ENCODE peak calls at places on chromosomes 4 and X, in seven cellular contexts. C, T, X, S, Q, J and W are unnamed samples.

GRCh38 chrX:17812763-17813162 is 48.3 kb downstream of the RAI2 start:
- DNase-seq in T (no peak), J (no peak), S (no peak), X (peak; percentile 34), Q (no peak), C (no peak), W (peak; percentile 57)

GRCh38 chrX:63514575-63514967 is 163.4 kb upstream of the SPIN4 start:
- DNase-seq in C (no peak), S (no peak), T (no peak), Q (no peak), X (no peak), J (no peak), W (no peak)

GRCh38 chr4:169612869-169613859 is 781 bp upstream of the NEK1 start:
- DNase-seq in S (peak; percentile 87), T (peak; percentile 78), J (peak; percentile 83), Q (peak; percentile 63), C (peak; percentile 71), X (peak; percentile 80), W (peak; percentile 69)

GRCh38 chrX:109294097-109294815 is 187.6 kb downstream of the GUCY2F start:
- DNase-seq in S (no peak), J (no peak), C (no peak), Q (no peak), X (no peak), T (no peak), W (no peak)

GRCh38 chrX:147891886-147892285 is 19.8 kb upstream of the FMR1 start:
- DNase-seq in C (no peak), J (no peak), X (no peak), Q (no peak), T (no peak), S (no peak), W (no peak)

GRCh38 chrX:133649659-133650058 is 234.4 kb upstream of the GPC4 start:
- DNase-seq in T (no peak), C (no peak), X (no peak), J (no peak), S (no peak), Q (no peak), W (no peak)

GRCh38 chrX:33194876-33195433 is 16.4 kb downstream of the DMD start:
- DNase-seq in Q (no peak), J (no peak), C (no peak), T (no peak), X (no peak), S (no peak), W (no peak)

GRCh38 chrX:112997991-112998390 is 157.4 kb upstream of the AMOT start:
- DNase-seq in J (no peak), C (no peak), T (no peak), Q (no peak), S (no peak), X (no peak), W (no peak)

GRCh38 chr4:83150563-83151330 is 36.2 kb upstream of the PLAC8 start:
- DNase-seq in Q (no peak), S (no peak), J (no peak), X (peak; percentile 8), C (peak; percentile 35), T (no peak), W (peak; percentile 35)

GRCh38 chr4:38071801-38072567 is 111.8 kb downstream of the PTTG2 start:
- DNase-seq in X (no peak), Q (no peak), C (no peak), S (no peak), J (no peak), T (no peak), W (no peak)

GRCh38 chr4:100690812-100691211 is 173.0 kb upstream of the EMCN start:
- DNase-seq in C (no peak), Q (no peak), T (no peak), S (no peak), X (no peak), J (no peak), W (no peak)

GRCh38 chrX:17521871-17522693 is 147.1 kb downstream of the NHS start:
- DNase-seq in C (no peak), S (no peak), T (no peak), X (no peak), J (no peak), Q (peak; percentile 22), W (no peak)

GRCh38 chrX:112067601-112068000 is 15.0 kb downstream of the TRPC5 start:
- DNase-seq in J (no peak), T (no peak), X (no peak), C (no peak), S (no peak), Q (no peak), W (no peak)

GRCh38 chr4:153432971-153433752 is 33.0 kb upstream of the TMEM131L start:
- DNase-seq in S (peak; percentile 74), Q (peak; percentile 21), T (peak; percentile 67), C (peak; percentile 83), J (peak; percentile 40), X (peak; percentile 90), W (peak; percentile 57)
- H3K27ac ChIP-seq in S (peak overlapping the region; percentile 39), Q (no peak overlapping the region), T (peak overlapping the region; percentile 37), C (peak overlapping the region; percentile 77), J (no peak overlapping the region), X (no peak overlapping the region), W (peak overlapping the region; percentile 30)

GRCh38 chrX:120629667-120630537 is at the start of gene C1GALT1C1:
- DNase-seq in T (peak; percentile 93), X (peak; percentile 96), C (peak; percentile 91), J (peak; percentile 79), Q (peak; percentile 90), S (peak; percentile 97), W (peak; percentile 92)
- TF ChIP-seq POLR2A in T (no peak), X (peak; percentile 59), C (no peak), J (peak; percentile 51), Q (no peak), S (peak; percentile 25), W (peak; percentile 49)

GRCh38 chrX:106955004-106955772 is 35.0 kb downstream of the CLDN2 start:
- DNase-seq in X (no peak), S (no peak), J (no peak), C (no peak), T (no peak), Q (no peak), W (no peak)

GRCh38 chrX:106964290-106964689 is 35.7 kb downstream of the MORC4 start:
- DNase-seq in Q (no peak), C (no peak), X (no peak), J (no peak), T (no peak), S (no peak), W (no peak)

GRCh38 chrX:106957856-106958255 is 37.7 kb downstream of the CLDN2 start:
- DNase-seq in C (no peak), J (no peak), Q (no peak), T (no peak), S (no peak), X (no peak), W (no peak)

GRCh38 chrX:106963111-106963510 is 36.9 kb downstream of the MORC4 start:
- DNase-seq in S (no peak), J (no peak), T (no peak), C (no peak), X (no peak), Q (no peak), W (no peak)

DNA sequence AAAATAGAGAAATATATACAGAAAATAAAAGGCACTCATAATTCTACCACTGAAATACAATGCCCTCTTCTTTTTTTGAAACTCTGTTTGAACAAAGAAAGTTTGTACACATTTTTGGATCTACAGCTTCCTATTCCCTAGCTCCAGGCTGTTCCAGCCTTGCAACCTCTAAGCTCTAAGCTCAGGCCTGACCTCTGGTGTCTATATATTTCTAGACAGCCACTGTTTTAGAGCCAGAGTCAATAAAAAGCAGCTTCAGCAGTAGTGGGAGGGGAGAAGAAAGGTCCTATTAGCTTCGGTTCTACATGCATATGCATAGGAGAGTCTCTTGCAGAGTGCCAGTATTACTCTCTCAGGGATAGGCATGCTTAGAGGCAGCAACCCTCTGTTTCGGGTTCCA is 39.7 kb downstream of the CLDN2 start:
- DNase-seq in Q (no peak), X (peak; percentile 4), T (no peak), S (no peak), J (no peak), C (no peak), W (no peak)
- TF ChIP-seq CTCF in Q (no peak), X (no peak), T (no peak), S (no peak), J (no peak), C (no peak), W (no peak)

DNA sequence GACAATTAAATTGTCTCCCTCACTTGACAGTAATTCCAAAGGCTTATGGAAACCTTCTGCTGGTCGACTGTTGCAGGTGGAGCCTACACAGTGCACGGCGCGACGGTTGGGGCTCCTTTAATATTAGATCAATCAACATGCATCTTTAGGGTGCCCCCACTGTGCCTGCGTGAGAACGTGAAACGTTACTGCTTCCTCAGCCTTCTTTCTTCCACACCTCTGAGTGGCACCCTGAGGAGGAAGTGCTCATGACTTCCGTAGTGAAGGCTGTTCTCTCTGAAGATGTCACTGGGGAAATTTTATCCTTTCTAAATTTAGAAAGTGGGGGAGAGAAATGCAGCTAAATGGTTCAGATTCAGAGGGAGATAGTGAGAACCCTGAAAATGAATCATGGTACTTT is 184.0 kb upstream of the ZFP42 start:
- DNase-seq in J (no peak), Q (no peak), T (no peak), X (no peak), S (no peak), C (no peak), W (no peak)
- H3K27ac ChIP-seq in J (no peak overlapping the region), Q (no peak overlapping the region), T (no peak overlapping the region), X (no peak overlapping the region), S (no peak overlapping the region), C (no peak overlapping the region), W (no peak overlapping the region)

GRCh38 chr4:153244969-153245368 is 40.7 kb downstream of the TRIM2 start:
- DNase-seq in T (no peak), Q (no peak), C (peak; percentile 44), S (no peak), X (no peak), J (no peak), W (no peak)
- TF ChIP-seq POLR2A in T (no peak), Q (no peak), C (no peak), S (no peak), X (no peak), J (no peak), W (no peak)

GRCh38 chr4:94412019-94413017 is 39.4 kb upstream of the PDLIM5 start:
- DNase-seq in X (peak; percentile 23), J (no peak), Q (peak; percentile 16), C (no peak), T (no peak), S (no peak), W (peak; percentile 34)
- TF ChIP-seq CTCF in X (no peak), J (no peak), Q (no peak), C (no peak), T (no peak), S (no peak), W (no peak)

GRCh38 chr4:48738856-48739255 is 41.2 kb downstream of the FRYL start:
- DNase-seq in T (no peak), J (no peak), C (no peak), Q (no peak), S (no peak), X (no peak), W (no peak)

GRCh38 chr4:48742412-48742811 is 37.7 kb downstream of the FRYL start:
- DNase-seq in X (no peak), J (no peak), S (no peak), C (no peak), T (no peak), Q (no peak), W (no peak)

GRCh38 chr4:48739560-48740019 is 40.5 kb downstream of the FRYL start:
- DNase-seq in J (no peak), C (no peak), X (no peak), Q (no peak), S (no peak), T (no peak), W (no peak)
- H3K27ac ChIP-seq in J (no peak overlapping the region), C (no peak overlapping the region), X (no peak overlapping the region), Q (no peak overlapping the region), S (no peak overlapping the region), T (no peak overlapping the region), W (no peak overlapping the region)